ENCODE peak calls at places on chromosome 20, in five cellular contexts. One of them, this sample, is unnamed.

GRCh38 chr20:44166477-44166876 is 20.5 kb downstream of the JPH2 start:
- DNase-seq in GM12878: no peak
- DNase-seq in H1: no peak
- DNase-seq in K562: no peak
- DNase-seq in HepG2: no peak
- DNase-seq in this sample: no peak

GRCh38 chr20:11497543-11497942 is 420.1 kb upstream of the BTBD3 start:
- DNase-seq in GM12878: no peak
- DNase-seq in H1: no peak
- DNase-seq in K562: no peak
- DNase-seq in HepG2: no peak
- DNase-seq in this sample: no peak

GRCh38 chr20:11556410-11556809 is 361.3 kb upstream of the BTBD3 start:
- DNase-seq in GM12878: no peak
- DNase-seq in H1: no peak
- DNase-seq in K562: no peak
- DNase-seq in HepG2: no peak
- DNase-seq in this sample: no peak

GRCh38 chr20:22810030-22810429 is 225.1 kb upstream of the SSTR4 start:
- DNase-seq in GM12878: no peak
- DNase-seq in H1: no peak
- DNase-seq in K562: no peak
- DNase-seq in HepG2: no peak
- DNase-seq in this sample: no peak

GRCh38 chr20:4490595-4491280 is 231.0 kb upstream of the PRND start:
- DNase-seq in GM12878: no peak
- DNase-seq in H1: no peak
- DNase-seq in K562: no peak
- DNase-seq in HepG2: no peak
- DNase-seq in this sample: no peak

GRCh38 chr20:45406260-45407066 is 1.6 kb upstream of the DBNDD2 start:
- DNase-seq in GM12878: no peak
- DNase-seq in H1: peak; percentile 78
- DNase-seq in K562: peak; percentile 70
- DNase-seq in HepG2: no peak
- DNase-seq in this sample: no peak

GRCh38 chr20:7305971-7306370 is 538.5 kb downstream of the BMP2 start:
- DNase-seq in GM12878: no peak
- DNase-seq in H1: no peak
- DNase-seq in K562: no peak
- DNase-seq in HepG2: no peak
- DNase-seq in this sample: no peak

GRCh38 chr20:62205618-62206387 is 14.3 kb downstream of the HRH3 start:
- DNase-seq in GM12878: no peak
- DNase-seq in H1: no peak
- DNase-seq in K562: no peak
- DNase-seq in HepG2: no peak
- DNase-seq in this sample: no peak

GRCh38 chr20:41064377-41064776 is 35.8 kb downstream of the TOP1 start:
- DNase-seq in GM12878: peak; percentile 68
- DNase-seq in H1: no peak
- DNase-seq in K562: no peak
- DNase-seq in HepG2: no peak
- DNase-seq in this sample: no peak

GRCh38 chr20:39861381-39861780 is 827.7 kb downstream of the MAFB start:
- DNase-seq in GM12878: no peak
- DNase-seq in H1: no peak
- DNase-seq in K562: no peak
- DNase-seq in HepG2: no peak
- DNase-seq in this sample: no peak

GRCh38 chr20:18007534-18008292 is 38.9 kb downstream of the MGME1 start:
- DNase-seq in GM12878: no peak
- DNase-seq in H1: no peak
- DNase-seq in K562: no peak
- DNase-seq in HepG2: no peak
- DNase-seq in this sample: no peak

GRCh38 chr20:8242827-8243764 is 111.0 kb downstream of the PLCB1 start:
- DNase-seq in GM12878: no peak
- DNase-seq in H1: no peak
- DNase-seq in K562: no peak
- DNase-seq in HepG2: no peak
- DNase-seq in this sample: no peak

GRCh38 chr20:49573900-49574416 is 6.0 kb upstream of the PTGIS start:
- DNase-seq in GM12878: no peak
- DNase-seq in H1: no peak
- DNase-seq in K562: no peak
- DNase-seq in HepG2: no peak
- DNase-seq in this sample: no peak

GRCh38 chr20:63172726-63173125 is 43.2 kb downstream of the YTHDF1 start:
- DNase-seq in GM12878: no peak
- DNase-seq in H1: peak; percentile 82
- DNase-seq in K562: peak; percentile 51
- DNase-seq in HepG2: peak; percentile 52
- DNase-seq in this sample: peak; percentile 15

GRCh38 chr20:29497261-29497671 is 1760.2 kb upstream of the DEFB115 start:
- DNase-seq in GM12878: no peak
- DNase-seq in H1: no peak
- DNase-seq in K562: peak; percentile 95
- DNase-seq in HepG2: peak; percentile 12
- DNase-seq in this sample: no peak
- TF ChIP-seq SRF in GM12878: no peak
- TF ChIP-seq SRF in H1: no peak
- TF ChIP-seq SRF in K562: no peak
- TF ChIP-seq SRF in HepG2: no peak
- TF ChIP-seq SRF in this sample: no peak

GRCh38 chr20:55555075-55555650 is 450.2 kb downstream of the CBLN4 start:
- DNase-seq in GM12878: no peak
- DNase-seq in H1: no peak
- DNase-seq in K562: no peak
- DNase-seq in HepG2: no peak
- DNase-seq in this sample: no peak
- TF ChIP-seq SRF in GM12878: no peak
- TF ChIP-seq SRF in H1: no peak
- TF ChIP-seq SRF in K562: no peak
- TF ChIP-seq SRF in HepG2: no peak
- TF ChIP-seq SRF in this sample: no peak

GRCh38 chr20:32232487-32232886 is 24.8 kb downstream of the POFUT1 start:
- DNase-seq in GM12878: no peak
- DNase-seq in H1: no peak
- DNase-seq in K562: no peak
- DNase-seq in HepG2: no peak
- DNase-seq in this sample: no peak

GRCh38 chr20:32231245-32231644 is 23.6 kb downstream of the POFUT1 start:
- DNase-seq in GM12878: no peak
- DNase-seq in H1: no peak
- DNase-seq in K562: no peak
- DNase-seq in HepG2: no peak
- DNase-seq in this sample: no peak

GRCh38 chr20:32230707-32231106 is 23.0 kb downstream of the POFUT1 start:
- DNase-seq in GM12878: no peak
- DNase-seq in H1: no peak
- DNase-seq in K562: no peak
- DNase-seq in HepG2: no peak
- DNase-seq in this sample: no peak

GRCh38 chr20:32234135-32234808 is 26.6 kb downstream of the POFUT1 start:
- DNase-seq in GM12878: no peak
- DNase-seq in H1: no peak
- DNase-seq in K562: no peak
- DNase-seq in HepG2: no peak
- DNase-seq in this sample: no peak

DNA sequence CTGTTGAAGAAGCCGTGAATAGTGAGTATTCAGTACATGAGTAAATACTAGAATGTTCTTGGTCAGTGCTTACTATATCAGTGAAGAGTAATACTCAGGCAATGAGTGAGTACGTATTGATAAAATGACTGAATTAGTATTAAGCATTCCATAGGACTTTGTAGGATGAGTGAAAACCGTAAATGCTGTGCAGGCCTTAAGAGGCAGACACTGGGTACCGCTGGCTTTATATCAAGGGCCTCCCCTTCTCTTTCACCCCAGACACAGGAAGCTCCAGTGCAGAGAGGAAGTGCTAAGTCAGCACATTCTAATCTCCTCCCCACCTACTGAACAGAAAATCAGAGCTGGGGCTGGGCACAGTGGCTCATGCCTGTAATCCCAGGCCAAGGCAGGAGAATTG is 24.2 kb downstream of the POFUT1 start:
- DNase-seq in GM12878: no peak
- DNase-seq in H1: no peak
- DNase-seq in K562: no peak
- DNase-seq in HepG2: no peak
- DNase-seq in this sample: no peak
- TF ChIP-seq SRF in GM12878: no peak
- TF ChIP-seq SRF in H1: no peak
- TF ChIP-seq SRF in K562: no peak
- TF ChIP-seq SRF in HepG2: no peak
- TF ChIP-seq SRF in this sample: no peak

GRCh38 chr20:9517297-9518134 is 3.1 kb downstream of the LAMP5 start:
- DNase-seq in GM12878: no peak
- DNase-seq in H1: no peak
- DNase-seq in K562: no peak
- DNase-seq in HepG2: no peak
- DNase-seq in this sample: no peak
- TF ChIP-seq SRF in GM12878: no peak
- TF ChIP-seq SRF in H1: no peak
- TF ChIP-seq SRF in K562: no peak
- TF ChIP-seq SRF in HepG2: no peak
- TF ChIP-seq SRF in this sample: no peak

GRCh38 chr20:31410011-31410410 is 4.0 kb upstream of the DEFB121 start:
- DNase-seq in GM12878: no peak
- DNase-seq in H1: no peak
- DNase-seq in K562: no peak
- DNase-seq in HepG2: no peak
- DNase-seq in this sample: no peak

GRCh38 chr20:31403886-31404285 is 2.1 kb downstream of the DEFB121 start:
- DNase-seq in GM12878: no peak
- DNase-seq in H1: no peak
- DNase-seq in K562: no peak
- DNase-seq in HepG2: no peak
- DNase-seq in this sample: no peak

GRCh38 chr20:31406115-31406514 is at the start of gene DEFB121:
- DNase-seq in GM12878: no peak
- DNase-seq in H1: no peak
- DNase-seq in K562: no peak
- DNase-seq in HepG2: no peak
- DNase-seq in this sample: no peak
- TF ChIP-seq SRF in GM12878: no peak
- TF ChIP-seq SRF in H1: no peak
- TF ChIP-seq SRF in K562: no peak
- TF ChIP-seq SRF in HepG2: no peak
- TF ChIP-seq SRF in this sample: no peak